ENCODE peak calls at places on chromosomes 5 and 9, in five cellular contexts. D is HCT116, Z is K562, M is mammary epithelial cell, O is H1. I is an unnamed sample.

GRCh38 chr5:5695266-5695665 is 272.8 kb downstream of the ICE1 start:
- DNase-seq in D (no peak), Z (no peak), M (no peak), O (no peak), I (no peak)

GRCh38 chr9:35844628-35845301 is 15.7 kb downstream of the TMEM8B start:
- DNase-seq in D (peak), Z (no peak), M (peak), O (no peak), I (peak)

GRCh38 chr5:126814721-126815404 is 37.9 kb downstream of the LMNB1 start:
- DNase-seq in D (no peak), Z (no peak), M (no peak), O (no peak), I (peak)

GRCh38 chr5:92401492-92401891 is 1018.4 kb upstream of the ARRDC3 start:
- DNase-seq in D (no peak), Z (no peak), M (peak), O (no peak), I (peak)

GRCh38 chr5:126104951-126105350 is 318.3 kb upstream of the GRAMD2B start:
- DNase-seq in D (no peak), Z (no peak), M (peak), O (no peak), I (no peak)

GRCh38 chr5:126016256-126016655 is 407.0 kb upstream of the GRAMD2B start:
- DNase-seq in D (no peak), Z (no peak), M (no peak), O (no peak), I (peak)

GRCh38 chr5:157306690-157307089 is 40.8 kb downstream of the CYFIP2 start:
- DNase-seq in D (no peak), Z (no peak), M (no peak), O (no peak), I (no peak)

GRCh38 chr5:27708579-27708978 is 670.2 kb upstream of the CDH9 start:
- DNase-seq in D (no peak), Z (no peak), M (peak), O (no peak), I (no peak)

GRCh38 chr9:91659529-91660294 is 236.1 kb upstream of the NFIL3 start:
- DNase-seq in D (peak), Z (peak), M (no peak), O (no peak), I (peak)

GRCh38 chr5:94884294-94884693 is 265.8 kb downstream of the SLF1 start:
- DNase-seq in D (no peak), Z (peak), M (no peak), O (no peak), I (no peak)

GRCh38 chr5:134026521-134027202 is 21.9 kb upstream of the VDAC1 start:
- DNase-seq in D (peak), Z (peak), M (peak), O (peak), I (peak)

GRCh38 chr5:149853019-149853648 is 91.5 kb downstream of the PDE6A start:
- DNase-seq in D (peak), Z (peak), M (peak), O (peak), I (peak)

GRCh38 chr9:83934569-83935275 is 13.5 kb upstream of the KIF27 start:
- DNase-seq in D (no peak), Z (no peak), M (peak), O (no peak), I (peak)

GRCh38 chr5:19853616-19854240 is 134.3 kb downstream of the CDH18 start:
- DNase-seq in D (no peak), Z (no peak), M (peak), O (no peak), I (peak)

GRCh38 chr5:139283252-139284166 is 10.0 kb upstream of the MATR3 start:
- DNase-seq in D (no peak), Z (no peak), M (no peak), O (no peak), I (no peak)

GRCh38 chr5:138636401-138636944 is 61.3 kb upstream of the HSPA9 start:
- DNase-seq in D (no peak), Z (no peak), M (no peak), O (no peak), I (no peak)

GRCh38 chr9:72995131-72996024 is 42.5 kb upstream of the ALDH1A1 start:
- DNase-seq in D (no peak), Z (peak), M (no peak), O (no peak), I (no peak)

GRCh38 chr5:66596791-66597757 is 881 bp downstream of the MAST4 start:
- DNase-seq in D (no peak), Z (peak), M (peak), O (no peak), I (peak)

GRCh38 chr9:100486479-100487176 is 13.7 kb downstream of the TMEFF1 start:
- DNase-seq in D (no peak), Z (no peak), M (no peak), O (no peak), I (no peak)

GRCh38 chr9:32928912-32929311 is 72.5 kb downstream of the APTX start:
- DNase-seq in D (no peak), Z (peak), M (peak), O (no peak), I (no peak)

GRCh38 chr5:35339006-35339405 is 108.7 kb upstream of the PRLR start:
- DNase-seq in D (no peak), Z (no peak), M (no peak), O (no peak), I (no peak)

GRCh38 chr5:55063220-55063863 is 39.1 kb upstream of the GZMA start:
- DNase-seq in D (no peak), Z (no peak), M (peak), O (no peak), I (peak)

GRCh38 chr9:37617837-37618236 is 25.4 kb upstream of the TOMM5 start:
- DNase-seq in D (no peak), Z (no peak), M (no peak), O (no peak), I (peak)

GRCh38 chr5:151038801-151039238 is 18.4 kb downstream of the GPX3 start:
- DNase-seq in D (no peak), Z (no peak), M (peak), O (no peak), I (peak)

GRCh38 chr5:55708732-55709131 is 3.4 kb downstream of the SLC38A9 start:
- DNase-seq in D (no peak), Z (no peak), M (peak), O (no peak), I (peak)

GRCh38 chr5:126044111-126044668 is 379.0 kb upstream of the GRAMD2B start:
- DNase-seq in D (no peak), Z (no peak), M (peak), O (no peak), I (peak)

GRCh38 chr5:166883016-166883415 is 1408.4 kb upstream of the WWC1 start:
- DNase-seq in D (no peak), Z (no peak), M (peak), O (peak), I (no peak)

GRCh38 chr5:121432-121831 is 29.5 kb downstream of the PLEKHG4B start:
- DNase-seq in D (no peak), Z (no peak), M (no peak), O (no peak), I (no peak)

GRCh38 chr5:141617128-141617527 is 1.7 kb downstream of the DIAPH1 start:
- DNase-seq in D (no peak), Z (peak), M (no peak), O (no peak), I (peak)

GRCh38 chr9:3528466-3528865 is 2.7 kb upstream of the RFX3 start:
- DNase-seq in D (no peak), Z (peak), M (no peak), O (no peak), I (no peak)

GRCh38 chr5:80884086-80884813 is 75.9 kb upstream of the RASGRF2 start:
- DNase-seq in D (no peak), Z (no peak), M (no peak), O (no peak), I (no peak)

GRCh38 chr9:130331573-130331972 is 66.0 kb downstream of the HMCN2 start:
- DNase-seq in D (no peak), Z (no peak), M (peak), O (no peak), I (peak)

GRCh38 chr5:33892419-33893151 is 795 bp upstream of the ADAMTS12 start:
- DNase-seq in D (no peak), Z (no peak), M (peak), O (no peak), I (peak)

GRCh38 chr9:23820731-23821399 is 5.2 kb downstream of the ELAVL2 start:
- DNase-seq in D (no peak), Z (no peak), M (no peak), O (no peak), I (no peak)
- TF ChIP-seq EZH2 in D (no peak), Z (no peak), M (no peak), O (peak), I (peak)

GRCh38 chr5:124504081-124504916 is 242.1 kb downstream of the ZNF608 start:
- DNase-seq in D (no peak), Z (no peak), M (no peak), O (no peak), I (no peak)
- H3K4me2 ChIP-seq in D (no peak), Z (no peak), M (no peak), O (no peak), I (no peak)

GRCh38 chr9:20012232-20012631 is 223.4 kb upstream of the SLC24A2 start:
- DNase-seq in D (no peak), Z (no peak), M (no peak), O (no peak), I (no peak)

GRCh38 chr9:20016611-20017010 is 227.8 kb upstream of the SLC24A2 start:
- DNase-seq in D (no peak), Z (no peak), M (no peak), O (no peak), I (no peak)

GRCh38 chr9:20009606-20010005 is 220.8 kb upstream of the SLC24A2 start:
- DNase-seq in D (no peak), Z (no peak), M (peak), O (no peak), I (no peak)

GRCh38 chr9:20014168-20014567 is 225.3 kb upstream of the SLC24A2 start:
- DNase-seq in D (no peak), Z (no peak), M (no peak), O (no peak), I (no peak)

DNA sequence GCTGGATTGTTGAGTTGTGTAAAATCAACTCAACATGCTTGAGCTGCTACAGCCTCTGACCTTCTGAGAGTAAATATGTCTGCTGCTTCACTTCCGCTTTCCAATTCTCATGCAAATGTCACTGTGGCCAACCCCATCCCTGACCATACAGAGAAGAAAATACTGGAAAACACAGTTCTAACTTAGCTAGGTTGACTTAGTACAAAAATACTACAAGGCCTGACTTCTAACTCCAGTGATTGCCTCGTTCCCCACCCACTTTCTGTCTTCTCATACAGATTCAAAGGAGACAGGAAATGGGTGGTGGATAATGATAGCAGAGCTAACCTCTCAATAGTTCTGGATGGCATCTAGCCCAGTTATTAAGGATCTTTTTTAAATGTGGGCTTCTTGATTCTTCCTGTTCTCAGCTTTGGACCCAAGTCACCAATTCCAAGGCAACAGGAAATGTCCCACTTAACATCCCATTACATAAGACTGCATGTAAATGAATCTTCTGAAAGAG is 226.6 kb upstream of the SLC24A2 start:
- DNase-seq in D (no peak), Z (no peak), M (no peak), O (no peak), I (no peak)
- TF ChIP-seq EZH2 in D (no peak), Z (no peak), M (no peak), O (no peak), I (no peak)

DNA sequence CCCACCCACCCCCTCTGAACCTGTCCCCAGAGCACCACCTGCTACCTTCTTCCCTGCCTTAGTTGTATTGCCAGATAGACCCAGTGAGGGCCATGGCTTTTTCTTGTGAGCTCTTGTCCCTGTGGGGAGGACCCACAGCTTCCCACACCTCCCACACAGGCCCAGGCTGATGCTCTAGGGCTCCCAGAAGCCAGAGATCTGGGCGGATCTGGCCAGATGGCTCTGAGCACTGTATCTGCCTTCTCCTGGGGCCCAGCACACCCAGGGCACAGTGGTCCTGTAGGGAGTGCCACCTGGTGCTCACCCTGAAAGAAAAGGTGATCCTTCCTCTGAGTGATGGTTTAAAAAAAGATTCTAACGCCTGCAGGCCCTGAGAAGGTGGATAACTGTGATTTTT is 131.7 kb downstream of the DAB2IP start:
- DNase-seq in D (no peak), Z (no peak), M (no peak), O (no peak), I (no peak)
- H3K4me2 ChIP-seq in D (no peak), Z (no peak), M (no peak), O (no peak), I (no peak)

GRCh38 chr9:135088348-135088978 is 995 bp downstream of the OLFM1 start:
- DNase-seq in D (no peak), Z (no peak), M (no peak), O (no peak), I (no peak)

GRCh38 chr9:135085830-135086546 is 1.5 kb upstream of the OLFM1 start:
- DNase-seq in D (peak), Z (peak), M (peak), O (peak), I (peak)

GRCh38 chr9:135087899-135088347 is 455 bp downstream of the OLFM1 start:
- DNase-seq in D (no peak), Z (no peak), M (no peak), O (no peak), I (peak)

GRCh38 chr9:135087489-135087791 is at the start of gene OLFM1:
- DNase-seq in D (peak), Z (peak), M (peak), O (peak), I (peak)

GRCh38 chr9:135086597-135087488 is 625 bp upstream of the OLFM1 start:
- DNase-seq in D (no peak), Z (no peak), M (no peak), O (no peak), I (no peak)
- TF ChIP-seq EZH2 in D (no peak), Z (no peak), M (no peak), O (no peak), I (no peak)

GRCh38 chr5:132543472-132544201 is at the start of gene IL5:
- DNase-seq in D (no peak), Z (no peak), M (no peak), O (no peak), I (no peak)
- H3K4me2 ChIP-seq in D (no peak), Z (no peak), M (no peak), O (no peak), I (no peak)

GRCh38 chr5:93575466-93575865 is 5.6 kb downstream of the NR2F1-AS1 start:
- DNase-seq in D (no peak), Z (no peak), M (no peak), O (no peak), I (no peak)

GRCh38 chr5:93572773-93573626 is 8.0 kb downstream of the NR2F1-AS1 start:
- DNase-seq in D (no peak), Z (no peak), M (peak), O (no peak), I (peak)

GRCh38 chr5:93574939-93575241 is 6.1 kb downstream of the NR2F1-AS1 start:
- DNase-seq in D (no peak), Z (no peak), M (no peak), O (no peak), I (no peak)

GRCh38 chr5:93573627-93573974 is 7.4 kb downstream of the NR2F1-AS1 start:
- DNase-seq in D (no peak), Z (no peak), M (no peak), O (no peak), I (no peak)

DNA sequence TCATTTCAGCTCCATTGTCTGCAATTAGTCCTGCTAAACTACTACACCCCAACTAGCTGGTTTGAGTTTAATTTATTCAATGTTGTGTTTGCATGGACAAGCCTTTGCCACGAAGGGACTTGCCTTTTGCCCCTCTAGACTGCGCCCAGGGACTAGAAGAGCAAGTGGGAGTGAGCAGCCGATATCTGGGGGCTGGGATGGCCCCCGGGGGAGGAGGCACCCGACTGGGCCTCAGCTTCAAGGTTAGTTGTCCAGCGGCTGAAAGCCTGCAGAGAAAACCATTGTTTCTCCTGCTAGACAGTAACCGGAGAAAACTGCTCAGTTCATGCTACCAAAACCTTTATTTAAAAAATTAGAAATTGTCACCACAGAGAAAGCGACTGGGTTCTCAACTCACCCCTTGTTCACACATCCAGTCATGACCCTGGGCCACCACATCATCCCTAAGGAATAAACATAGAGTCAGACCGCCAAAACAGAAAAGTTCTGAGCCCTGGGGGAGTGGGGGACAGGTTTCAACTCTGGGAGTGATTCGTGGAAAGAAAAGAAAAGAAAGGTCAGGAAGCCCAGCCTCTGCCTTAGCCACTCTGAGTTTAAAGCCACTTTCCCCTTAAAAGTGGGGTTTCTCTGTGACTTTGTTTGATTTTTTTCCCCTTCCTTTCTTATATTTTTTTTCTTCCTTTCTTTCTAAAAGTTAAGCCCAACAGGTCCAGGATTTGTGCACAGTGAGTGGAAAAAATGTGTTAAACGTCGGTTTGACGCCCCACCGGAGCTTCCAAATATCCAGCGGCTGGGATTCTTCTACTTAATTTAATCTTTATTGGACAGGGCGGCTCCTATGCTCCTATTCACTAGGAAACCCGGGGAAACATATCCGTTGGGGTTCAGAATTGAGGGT is 6.7 kb downstream of the NR2F1-AS1 start:
- DNase-seq in D (no peak), Z (no peak), M (no peak), O (no peak), I (no peak)
- TF ChIP-seq EZH2 in D (no peak), Z (no peak), M (no peak), O (no peak), I (no peak)

I was measured in GM23248.